ENCODE peak calls at places on chromosomes 6 and 20, in eight cellular contexts. H, R, O, S, I, V, C and Q are unnamed samples.

GRCh38 chr6:3341467-3341866 is 82.7 kb downstream of the PSMG4 start:
- DNase-seq in O (peak), H (no peak), R (no peak), S (no peak), C (no peak), I (peak), V (peak), Q (no peak)

GRCh38 chr6:53484409-53485280 is 60.3 kb downstream of the GCLC start:
- DNase-seq in V (peak), C (peak), O (peak), S (peak), R (no peak), I (peak), H (no peak), Q (peak)

GRCh38 chr20:52496191-52496590 is 304.6 kb upstream of the ZFP64 start:
- DNase-seq in O (no peak), V (no peak), H (no peak), C (no peak), R (no peak), I (no peak), S (no peak), Q (no peak)

GRCh38 chr20:40336530-40336929 is 352.5 kb downstream of the MAFB start:
- DNase-seq in V (no peak), O (no peak), I (no peak), S (no peak), R (no peak), C (no peak), H (no peak), Q (no peak)

GRCh38 chr6:50602191-50602810 is 111.0 kb upstream of the TFAP2D start:
- DNase-seq in R (no peak), V (peak), S (no peak), C (peak), H (no peak), I (peak), O (peak), Q (no peak)

GRCh38 chr20:50415516-50416268 is 94.5 kb upstream of the PTPN1 start:
- DNase-seq in H (no peak), C (peak), S (no peak), V (peak), O (peak), I (peak), R (no peak), Q (peak)

GRCh38 chr6:137188855-137189254 is 15.4 kb upstream of the IL22RA2 start:
- DNase-seq in O (no peak), C (no peak), H (no peak), S (peak), I (peak), R (no peak), V (peak), Q (no peak)

GRCh38 chr6:28303570-28303969 is 22.2 kb downstream of the PGBD1 start:
- DNase-seq in C (no peak), O (no peak), S (no peak), H (no peak), R (no peak), V (no peak), I (no peak), Q (no peak)

DNA sequence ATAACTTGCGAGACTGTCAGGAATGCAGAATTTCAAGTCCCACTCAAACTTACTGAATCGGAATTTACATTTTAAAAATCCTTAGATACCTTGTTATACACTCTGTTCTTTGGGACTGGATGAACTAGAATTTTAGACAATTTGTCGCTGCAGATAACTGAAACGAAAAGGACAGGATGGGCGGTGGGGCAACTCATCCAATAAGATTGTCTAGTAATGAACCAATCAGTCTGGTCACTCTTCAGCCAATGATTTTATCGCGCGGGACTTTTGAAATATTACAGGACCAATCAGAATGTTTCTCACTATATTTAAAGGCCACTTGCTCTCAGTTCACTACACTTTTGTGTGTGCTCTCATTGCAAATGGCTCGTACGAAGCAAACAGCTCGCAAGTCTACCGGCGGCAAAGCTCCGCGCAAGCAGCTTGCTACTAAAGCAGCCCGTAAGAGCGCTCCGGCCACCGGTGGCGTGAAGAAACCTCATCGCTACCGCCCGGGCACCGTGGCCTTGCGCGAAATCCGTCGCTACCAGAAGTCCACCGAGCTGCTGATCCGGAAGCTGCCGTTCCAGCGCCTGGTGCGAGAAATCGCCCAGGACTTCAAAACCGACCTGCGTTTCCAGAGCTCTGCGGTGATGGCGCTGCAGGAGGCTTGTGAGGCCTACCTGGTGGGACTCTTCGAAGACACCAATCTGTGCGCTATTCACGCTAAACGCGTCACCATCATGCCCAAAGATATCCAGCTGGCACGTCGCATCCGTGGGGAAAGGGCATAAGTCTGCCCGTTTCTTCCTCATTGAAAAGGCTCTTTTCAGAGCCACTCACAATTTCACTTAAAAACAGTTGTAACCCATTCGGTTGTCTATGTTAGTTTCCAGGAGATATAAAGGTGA is 41.9 kb upstream of the HFE start:
- DNase-seq in O (peak), C (no peak), R (peak), S (peak), H (peak), V (peak), I (peak), Q (no peak)
- TF ChIP-seq CTCF in O (peak), C (no peak), R (peak), S (no peak), H (peak), V (peak), I (no peak), Q (no peak)

DNA sequence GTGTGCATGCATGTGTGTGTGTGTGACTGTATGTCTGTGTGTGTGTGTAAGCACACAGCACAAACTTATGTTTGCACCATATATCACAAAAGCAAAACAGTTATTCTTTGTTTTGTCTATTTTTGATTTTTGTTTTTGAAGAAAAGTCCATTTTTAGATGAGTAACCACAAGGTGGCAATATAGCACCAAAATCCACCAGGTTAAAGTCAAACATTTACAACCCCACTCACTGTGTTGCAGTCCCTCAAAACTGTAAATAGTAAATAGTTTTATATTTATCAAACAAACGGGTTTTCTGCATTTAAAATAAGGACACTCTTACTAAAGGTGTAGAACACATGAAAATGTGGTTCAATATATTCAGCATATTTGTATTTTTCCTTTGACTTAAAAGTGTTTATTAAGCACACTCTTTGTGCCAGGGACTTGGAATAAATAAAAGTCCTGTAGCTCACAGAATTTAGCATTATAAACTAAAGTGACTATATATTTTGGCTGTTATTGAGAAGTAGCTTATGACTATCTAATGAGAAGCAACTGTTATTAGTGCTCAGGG is 118.5 kb downstream of the GFRAL start:
- DNase-seq in O (peak), S (no peak), H (no peak), I (peak), V (peak), R (no peak), C (peak), Q (peak)
- TF ChIP-seq CTCF in O (peak), S (peak), H (peak), I (peak), V (peak), R (peak), C (peak), Q (peak)

GRCh38 chr20:4998160-4998651 is 3.1 kb downstream of the SLC23A2 start:
- DNase-seq in H (no peak), S (no peak), R (no peak), O (no peak), V (no peak), I (no peak), C (no peak), Q (no peak)
- TF ChIP-seq CTCF in H (peak), S (no peak), R (no peak), O (no peak), V (peak), I (peak), C (no peak), Q (no peak)

GRCh38 chr6:133749427-133749826 is 139.5 kb upstream of the TCF21 start:
- DNase-seq in R (no peak), S (no peak), H (no peak), O (no peak), I (no peak), C (no peak), V (no peak), Q (no peak)
- TF ChIP-seq CTCF in R (no peak), S (no peak), H (no peak), O (no peak), I (no peak), C (no peak), V (no peak), Q (no peak)

GRCh38 chr20:45934587-45935415 is at the start of gene PCIF1:
- DNase-seq in S (peak), H (peak), I (peak), V (peak), O (peak), R (peak), C (peak), Q (peak)
- TF ChIP-seq CTCF in S (no peak), H (no peak), I (no peak), V (no peak), O (no peak), R (no peak), C (no peak), Q (no peak)

GRCh38 chr6:62286470-62286843 is 432 bp upstream of the KHDRBS2 start:
- DNase-seq in R (no peak), O (no peak), I (no peak), C (no peak), V (no peak), S (no peak), H (no peak), Q (no peak)

GRCh38 chr6:62284725-62285124 is 1.3 kb downstream of the KHDRBS2 start:
- DNase-seq in V (no peak), O (no peak), H (no peak), C (no peak), I (no peak), R (no peak), S (no peak), Q (no peak)

GRCh38 chr6:62288562-62288961 is 2.5 kb upstream of the KHDRBS2 start:
- DNase-seq in S (no peak), V (no peak), C (no peak), H (no peak), I (no peak), R (no peak), O (no peak), Q (no peak)

GRCh38 chr6:62285612-62286469 is at the start of gene KHDRBS2:
- DNase-seq in R (no peak), C (peak), V (peak), S (no peak), I (peak), O (no peak), H (no peak), Q (no peak)

DNA sequence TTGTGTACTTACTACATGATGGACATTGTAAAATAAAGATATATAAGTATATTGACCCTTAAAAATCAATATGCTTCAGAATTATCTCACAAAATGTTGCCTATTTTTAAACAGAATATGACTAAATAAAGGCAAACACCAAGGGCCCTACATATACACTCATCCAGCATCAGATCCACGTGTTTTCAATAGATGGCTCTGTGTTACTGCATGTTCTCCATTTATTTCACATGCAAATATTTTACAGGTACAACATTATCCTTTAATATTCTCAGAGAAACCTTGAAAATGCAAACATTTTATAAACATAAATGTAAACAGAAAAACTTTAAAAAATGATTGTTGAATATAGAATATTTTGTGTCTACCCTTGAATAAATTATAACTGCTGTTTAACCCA is 2.9 kb upstream of the KHDRBS2 start:
- DNase-seq in O (no peak), I (no peak), V (no peak), C (no peak), R (no peak), S (no peak), H (no peak), Q (no peak)
- TF ChIP-seq CTCF in O (no peak), I (no peak), V (no peak), C (no peak), R (no peak), S (no peak), H (no peak), Q (no peak)

DNA sequence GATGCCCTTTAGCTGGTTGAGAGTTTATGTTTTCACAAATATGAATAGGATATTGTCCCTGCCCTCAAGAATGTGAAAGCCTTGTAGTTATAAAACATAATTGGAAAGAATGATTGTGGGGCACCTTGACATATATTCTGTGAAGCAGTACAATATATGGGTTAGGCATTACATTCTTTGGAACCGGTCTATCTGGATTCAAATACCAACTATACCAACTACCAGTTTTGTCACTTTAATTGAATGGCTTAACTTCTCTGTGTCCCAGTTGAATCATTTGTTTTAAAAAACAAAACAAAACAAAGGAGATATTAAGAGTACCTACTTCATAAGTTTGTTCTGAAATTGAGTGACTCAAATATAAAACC is 146.5 kb downstream of the TBC1D32 start:
- DNase-seq in R (peak), S (no peak), H (no peak), C (no peak), O (no peak), V (no peak), I (no peak), Q (no peak)
- TF ChIP-seq CTCF in R (no peak), S (no peak), H (no peak), C (no peak), O (no peak), V (no peak), I (no peak), Q (no peak)

DNA sequence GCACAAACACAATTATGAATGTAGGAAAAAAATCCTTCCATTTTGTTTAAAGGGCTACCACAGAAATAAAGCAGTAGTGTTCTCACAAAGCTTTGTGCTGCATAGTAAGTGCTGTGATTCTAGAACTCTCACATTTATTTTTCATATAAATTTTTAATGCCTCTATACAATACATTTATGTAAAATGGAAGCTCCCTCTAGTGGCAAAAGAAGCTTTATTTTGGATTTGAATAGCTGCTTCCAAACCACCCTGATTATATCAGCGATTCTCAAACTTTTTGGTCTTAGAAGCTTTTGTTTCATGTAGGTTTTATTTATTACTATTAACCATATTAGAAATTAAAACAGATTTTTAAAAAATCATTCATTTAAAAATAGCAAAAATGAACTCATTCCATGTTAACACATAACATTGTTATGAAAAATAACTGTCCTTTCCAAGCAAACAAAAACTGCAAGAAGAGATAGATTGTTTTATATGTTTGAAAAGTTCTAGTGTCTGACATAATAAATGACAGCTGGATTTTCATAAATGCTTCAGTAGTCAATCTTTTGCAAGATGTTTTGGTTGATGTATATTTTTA is 38.4 kb downstream of the HS3ST5 start:
- DNase-seq in V (peak), S (no peak), O (peak), C (no peak), H (peak), I (peak), R (no peak), Q (peak)
- TF ChIP-seq CTCF in V (peak), S (peak), O (peak), C (peak), H (peak), I (peak), R (peak), Q (peak)

GRCh38 chr6:105097288-105097687 is 82.5 kb downstream of the POPDC3 start:
- DNase-seq in H (no peak), O (no peak), R (no peak), I (no peak), S (no peak), C (no peak), V (no peak), Q (no peak)

GRCh38 chr6:105095139-105095538 is 84.7 kb downstream of the POPDC3 start:
- DNase-seq in R (no peak), H (no peak), C (no peak), V (no peak), O (no peak), I (no peak), S (no peak), Q (no peak)

GRCh38 chr6:105099371-105099770 is 80.4 kb downstream of the POPDC3 start:
- DNase-seq in C (no peak), R (no peak), V (no peak), O (no peak), H (no peak), S (no peak), I (no peak), Q (no peak)

GRCh38 chr6:105091140-105091829 is 88.5 kb downstream of the POPDC3 start:
- DNase-seq in O (no peak), H (no peak), V (no peak), R (no peak), S (no peak), I (no peak), C (no peak), Q (peak)

GRCh38 chr6:105094133-105094640 is 85.6 kb downstream of the POPDC3 start:
- DNase-seq in O (no peak), C (no peak), I (no peak), H (no peak), R (no peak), S (no peak), V (no peak), Q (no peak)
- TF ChIP-seq CTCF in O (no peak), C (no peak), I (no peak), H (no peak), R (no peak), S (no peak), V (no peak), Q (peak)